ENCODE peak calls at places on chromosomes 2 and 18, in seven cellular contexts. U is iPS DF 6.9, K is spleen, A is stomach, I is heart left ventricle, J is ovary, D is brain microvascular endothelial cell. G is an unnamed sample. For H3K36me3, the result is how much of the 10 kb centered on the place peaks cover.

GRCh38 chr18:63241739-63242138 is 77.8 kb downstream of the BCL2 start:
- DNase-seq in U (no peak), K (no peak), A (no peak), I (no peak), J (no peak), D (no peak), G (no peak)

GRCh38 chr2:177908182-177908581 is 164.4 kb downstream of the PDE11A start:
- DNase-seq in U (no peak), K (no peak), A (no peak), I (no peak), J (no peak), D (no peak), G (no peak)

GRCh38 chr2:43209204-43209717 is 17.1 kb downstream of the ZFP36L2 start:
- DNase-seq in U (no peak), K (no peak), A (no peak), I (no peak), J (no peak), D (no peak), G (no peak)

GRCh38 chr2:190835303-190835930 is 45.2 kb upstream of the GLS start:
- DNase-seq in U (no peak), K (no peak), A (no peak), I (peak), J (peak), D (peak), G (no peak)

GRCh38 chr2:99421469-99421868 is 68.3 kb downstream of the REV1 start:
- DNase-seq in U (no peak), K (no peak), A (no peak), I (no peak), J (no peak), D (peak), G (no peak)

GRCh38 chr2:53317863-53318262 is 449.7 kb upstream of the CHAC2 start:
- DNase-seq in U (no peak), K (no peak), A (no peak), I (no peak), J (no peak), D (no peak), G (no peak)

GRCh38 chr2:138373993-138374408 is 127.6 kb upstream of the SPOPL start:
- DNase-seq in U (peak), K (no peak), A (no peak), I (no peak), J (no peak), D (peak), G (peak)

GRCh38 chr18:76426738-76427305 is 68.2 kb downstream of the ZNF516 start:
- DNase-seq in U (peak), K (peak), A (peak), I (no peak), J (peak), D (no peak), G (no peak)

GRCh38 chr18:11259421-11259820 is 110.1 kb upstream of the PIEZO2 start:
- DNase-seq in U (no peak), K (no peak), A (no peak), I (peak), J (no peak), D (no peak), G (peak)

GRCh38 chr2:69169990-69170389 is 157.0 kb downstream of the ANTXR1 start:
- DNase-seq in U (no peak), K (no peak), A (no peak), I (no peak), J (no peak), D (no peak), G (peak)

GRCh38 chr2:15912203-15912602 is 28.1 kb upstream of the MYCN start:
- DNase-seq in U (no peak), K (no peak), A (no peak), I (peak), J (peak), D (peak), G (peak)

GRCh38 chr2:10240911-10241610 is 61.6 kb upstream of the HPCAL1 start:
- DNase-seq in U (no peak), K (peak), A (no peak), I (no peak), J (no peak), D (no peak), G (no peak)

GRCh38 chr18:35703043-35703688 is 121.6 kb downstream of the GALNT1 start:
- DNase-seq in U (no peak), K (no peak), A (no peak), I (no peak), J (no peak), D (no peak), G (no peak)

GRCh38 chr2:190514676-190515075 is 19.8 kb downstream of the NEMP2 start:
- DNase-seq in U (no peak), K (no peak), A (no peak), I (no peak), J (no peak), D (no peak), G (no peak)

GRCh38 chr2:112154246-112155110 is 16.3 kb downstream of the FBLN7 start:
- DNase-seq in U (no peak), K (no peak), A (peak), I (no peak), J (no peak), D (no peak), G (no peak)

GRCh38 chr2:134399096-134399495 is 145.2 kb downstream of the MGAT5 start:
- DNase-seq in U (no peak), K (no peak), A (no peak), I (no peak), J (no peak), D (peak), G (no peak)

GRCh38 chr2:171893196-171893823 is 734 bp downstream of the SLC25A12 start:
- DNase-seq in U (no peak), K (no peak), A (no peak), I (no peak), J (no peak), D (no peak), G (no peak)

GRCh38 chr2:135585586-135585985 is 54.3 kb downstream of the R3HDM1 start:
- DNase-seq in U (no peak), K (no peak), A (no peak), I (no peak), J (no peak), D (no peak), G (no peak)

GRCh38 chr2:26702025-26702424 is 9.5 kb downstream of the KCNK3 start:
- DNase-seq in U (no peak), K (no peak), A (no peak), I (no peak), J (no peak), D (no peak), G (no peak)

GRCh38 chr2:46422717-46423394 is 56.5 kb upstream of the TMEM247 start:
- DNase-seq in U (no peak), K (no peak), A (no peak), I (no peak), J (no peak), D (no peak), G (no peak)

GRCh38 chr2:216319771-216320170 is 52.5 kb downstream of the MARCHF4 start:
- DNase-seq in U (no peak), K (no peak), A (no peak), I (no peak), J (no peak), D (peak), G (no peak)

GRCh38 chr2:148794558-148794957 is 80.5 kb upstream of the KIF5C start:
- DNase-seq in U (no peak), K (no peak), A (no peak), I (no peak), J (no peak), D (no peak), G (no peak)

GRCh38 chr2:236871500-236872001 is 214.1 kb upstream of the COPS8 start:
- DNase-seq in U (no peak), K (no peak), A (peak), I (peak), J (no peak), D (peak), G (no peak)

GRCh38 chr2:55887906-55888625 is 35.5 kb downstream of the EFEMP1 start:
- DNase-seq in U (no peak), K (no peak), A (no peak), I (no peak), J (no peak), D (peak), G (no peak)

GRCh38 chr18:60684843-60685513 is 312.4 kb upstream of the MC4R start:
- DNase-seq in U (no peak), K (no peak), A (no peak), I (no peak), J (no peak), D (no peak), G (no peak)

GRCh38 chr2:16739778-16740581 is 74.3 kb upstream of the CYRIA start:
- DNase-seq in U (no peak), K (no peak), A (peak), I (no peak), J (no peak), D (no peak), G (peak)

GRCh38 chr2:16615687-16616615 is 49.7 kb downstream of the CYRIA start:
- DNase-seq in U (no peak), K (no peak), A (no peak), I (peak), J (no peak), D (no peak), G (no peak)

GRCh38 chr2:187054501-187055319 is 205.7 kb upstream of the ZSWIM2 start:
- DNase-seq in U (peak), K (no peak), A (no peak), I (no peak), J (no peak), D (no peak), G (no peak)

GRCh38 chr2:37263839-37264238 is 32.4 kb downstream of the NDUFAF7 start:
- DNase-seq in U (no peak), K (no peak), A (no peak), I (no peak), J (no peak), D (no peak), G (no peak)
- H3K36me3 ChIP-seq in U (under half), K (under half), A (half or more), I (half or more), J (under half), D (under half), G (under half)

GRCh38 chr2:102368461-102369109 is 13.0 kb downstream of the IL18R1 start:
- DNase-seq in U (no peak), K (peak), A (no peak), I (no peak), J (no peak), D (no peak), G (no peak)

GRCh38 chr2:102365763-102366162 is 10.2 kb downstream of the IL18R1 start:
- DNase-seq in U (no peak), K (no peak), A (no peak), I (no peak), J (no peak), D (no peak), G (no peak)

GRCh38 chr2:102366406-102367112 is 11.0 kb downstream of the IL18R1 start:
- DNase-seq in U (no peak), K (no peak), A (no peak), I (no peak), J (no peak), D (no peak), G (no peak)

GRCh38 chr2:102369866-102370265 is 14.3 kb downstream of the IL18R1 start:
- DNase-seq in U (no peak), K (no peak), A (no peak), I (no peak), J (no peak), D (no peak), G (no peak)

GRCh38 chr2:102367331-102367971 is 11.9 kb downstream of the IL18R1 start:
- DNase-seq in U (no peak), K (no peak), A (no peak), I (no peak), J (no peak), D (no peak), G (no peak)
- H3K4me3 ChIP-seq in U (no peak), K (no peak), A (no peak), I (no peak), J (no peak), D (no peak), G (no peak)

DNA sequence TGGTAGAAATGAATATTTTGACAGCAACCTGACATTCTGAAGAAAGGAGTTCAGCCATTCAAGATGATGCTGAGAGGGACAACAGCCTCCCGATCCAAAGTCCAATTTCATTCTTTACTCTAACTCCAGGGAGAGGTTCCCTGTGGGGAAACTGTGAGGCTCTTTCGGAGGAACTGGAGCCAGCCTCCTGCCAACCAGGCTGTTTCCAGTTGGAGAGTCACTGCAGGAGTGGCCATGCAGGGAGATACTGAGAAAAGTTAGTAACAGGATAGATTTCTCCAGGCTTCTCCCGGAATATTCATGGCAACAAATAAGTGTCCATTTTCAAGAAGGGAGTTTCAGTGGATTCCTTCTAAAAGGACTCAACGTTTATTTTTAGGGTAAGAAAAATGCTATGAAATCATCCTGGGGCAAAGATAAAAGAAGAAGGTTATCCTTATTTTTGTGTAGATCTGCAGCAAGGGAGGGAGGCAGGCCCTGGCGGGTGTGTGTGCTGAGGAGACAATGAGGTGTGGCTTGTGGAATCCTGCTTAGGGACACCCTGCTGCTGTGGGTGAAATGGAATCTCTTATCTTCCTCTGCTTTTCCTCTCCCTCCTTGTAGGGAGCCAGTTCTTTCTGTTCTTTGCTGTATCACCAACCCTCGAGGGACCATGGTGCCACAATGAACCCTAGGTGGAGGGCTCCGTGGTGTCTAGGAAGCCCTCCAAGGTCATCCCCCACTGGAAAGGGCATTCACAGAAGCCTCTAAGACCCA is 18.1 kb downstream of the KLHL14 start:
- DNase-seq in U (no peak), K (no peak), A (no peak), I (no peak), J (no peak), D (no peak), G (no peak)
- H3K27ac ChIP-seq in U (no peak), K (no peak), A (no peak), I (no peak), J (no peak), D (no peak), G (no peak)

GRCh38 chr2:147242445-147242844 is 602.4 kb upstream of the ACVR2A start:
- DNase-seq in U (no peak), K (no peak), A (no peak), I (no peak), J (no peak), D (no peak), G (no peak)
- H3K36me3 ChIP-seq in U (under half), K (under half), A (under half), I (under half), J (under half), D (under half), G (under half)

GRCh38 chr18:55449412-55450140 is 138.4 kb downstream of the TCF4 start:
- DNase-seq in U (no peak), K (no peak), A (no peak), I (no peak), J (no peak), D (no peak), G (no peak)

GRCh38 chr18:55446996-55447671 is 140.9 kb downstream of the TCF4 start:
- DNase-seq in U (no peak), K (no peak), A (no peak), I (no peak), J (no peak), D (no peak), G (no peak)

GRCh38 chr18:55448390-55448789 is 139.6 kb downstream of the TCF4 start:
- DNase-seq in U (no peak), K (no peak), A (no peak), I (no peak), J (no peak), D (no peak), G (no peak)

GRCh38 chr18:55444496-55444895 is 143.5 kb downstream of the TCF4 start:
- DNase-seq in U (no peak), K (no peak), A (no peak), I (no peak), J (no peak), D (no peak), G (no peak)

DNA sequence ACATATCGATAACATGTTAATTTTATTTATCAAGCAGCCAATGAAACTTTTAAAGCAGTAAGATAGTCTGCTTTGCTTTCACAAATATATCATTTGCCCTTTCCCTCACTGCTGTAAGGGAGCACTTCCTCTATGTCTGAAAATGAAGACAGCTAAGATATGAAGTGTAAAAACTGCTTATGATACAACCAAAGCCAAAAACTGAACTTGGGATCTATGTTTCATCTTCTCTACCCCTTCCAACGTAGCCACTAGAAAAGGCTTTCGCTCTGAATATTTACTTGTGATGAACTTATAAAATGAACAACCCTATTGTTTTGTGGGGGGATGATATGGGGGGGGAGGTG is 140.3 kb downstream of the TCF4 start:
- DNase-seq in U (no peak), K (no peak), A (no peak), I (no peak), J (no peak), D (no peak), G (no peak)
- H3K4me3 ChIP-seq in U (no peak), K (no peak), A (no peak), I (no peak), J (no peak), D (no peak), G (no peak)

DNA sequence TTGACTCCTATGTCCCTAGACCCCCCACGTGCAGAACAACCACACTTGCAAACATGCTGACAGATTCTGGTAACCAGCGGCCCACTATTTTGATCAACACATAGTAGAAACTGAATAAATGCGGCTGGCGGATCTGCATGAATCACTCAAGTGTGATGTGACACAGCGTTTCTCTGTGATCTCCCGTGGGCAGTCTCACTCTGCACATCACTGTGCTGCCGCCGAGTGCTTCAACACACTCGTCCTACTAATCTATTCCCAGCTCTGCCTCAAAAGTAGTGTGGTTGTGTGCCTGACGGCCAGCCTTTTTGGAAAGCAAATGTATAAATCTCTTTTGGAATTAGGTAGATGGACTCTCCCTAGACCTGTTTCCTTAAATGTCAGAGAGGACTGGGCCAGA is 37.3 kb upstream of the TMEM182 start:
- DNase-seq in U (no peak), K (no peak), A (no peak), I (no peak), J (no peak), D (no peak), G (no peak)
- H3K27ac ChIP-seq in U (no peak), K (no peak), A (no peak), I (no peak), J (no peak), D (no peak), G (no peak)

G was measured in body of pancreas.